ENCODE peak calls at places on chromosomes 7 and 10, in six cellular contexts. I, O, U, B, F and P are unnamed samples.

GRCh38 chr7:117715784-117716445 is 157.3 kb downstream of the CTTNBP2 start:
- DNase-seq in U (no peak), F (peak), I (peak), B (no peak), O (no peak), P (no peak)

GRCh38 chr7:47000561-47000960 is 581.4 kb downstream of the TNS3 start:
- DNase-seq in U (no peak), O (no peak), I (no peak), F (no peak), B (no peak), P (no peak)

GRCh38 chr7:46568420-46569116 is 647.5 kb upstream of the IGFBP3 start:
- DNase-seq in U (no peak), B (no peak), O (no peak), F (no peak), I (no peak), P (peak)

GRCh38 chr10:110313674-110314073 is 9.0 kb upstream of the SMNDC1 start:
- DNase-seq in I (no peak), O (no peak), U (no peak), B (no peak), F (no peak), P (no peak)

GRCh38 chr7:131293018-131293417 is 34.7 kb upstream of the MKLN1 start:
- DNase-seq in I (no peak), U (no peak), F (peak), O (no peak), B (no peak), P (no peak)

GRCh38 chr7:159046300-159046699 is 98.4 kb downstream of the VIPR2 start:
- DNase-seq in O (no peak), I (no peak), U (no peak), B (no peak), F (no peak), P (no peak)

GRCh38 chr7:40192036-40192435 is 57.2 kb downstream of the SUGCT start:
- DNase-seq in O (no peak), I (no peak), F (peak), U (no peak), B (no peak), P (no peak)

GRCh38 chr10:71999360-72000072 is 35.3 kb downstream of the CHST3 start:
- DNase-seq in I (peak), F (peak), B (no peak), O (no peak), U (no peak), P (no peak)

GRCh38 chr10:117411440-117412428 is 36.5 kb upstream of the PDZD8 start:
- DNase-seq in B (no peak), F (no peak), I (no peak), O (no peak), U (peak), P (no peak)

GRCh38 chr10:27744478-27745379 is 890 bp downstream of the MKX start:
- DNase-seq in U (peak), O (no peak), B (peak), F (no peak), I (no peak), P (no peak)

GRCh38 chr10:46558411-46559185 is 2.1 kb upstream of the GPRIN2 start:
- DNase-seq in O (no peak), I (no peak), U (peak), B (no peak), F (no peak), P (peak)

GRCh38 chr10:122461729-122462532 is 578 bp downstream of the HTRA1 start:
- DNase-seq in U (peak), B (no peak), F (no peak), I (no peak), O (no peak), P (no peak)

GRCh38 chr10:129760416-129760815 is 203.7 kb downstream of the EBF3 start:
- DNase-seq in B (no peak), I (no peak), F (no peak), O (no peak), U (no peak), P (no peak)

GRCh38 chr10:60396766-60397165 is 7.1 kb upstream of the ANK3 start:
- DNase-seq in I (no peak), F (peak), U (no peak), B (no peak), O (no peak), P (no peak)

GRCh38 chr10:49690673-49691356 is 11.4 kb downstream of the C10orf53 start:
- DNase-seq in F (no peak), I (no peak), B (no peak), U (no peak), O (no peak), P (no peak)

GRCh38 chr7:101595246-101595645 is 33.9 kb downstream of the MYL10 start:
- DNase-seq in O (no peak), U (no peak), I (no peak), B (no peak), F (no peak), P (no peak)

GRCh38 chr10:62903828-62904227 is 87.7 kb upstream of the EGR2 start:
- DNase-seq in I (no peak), U (no peak), F (peak), O (no peak), B (no peak), P (no peak)

GRCh38 chr10:103855424-103855823 is at the start of gene SH3PXD2A:
- DNase-seq in O (no peak), B (peak), I (peak), U (no peak), F (no peak), P (peak)

GRCh38 chr7:5773661-5774086 is 7.8 kb downstream of the RNF216 start:
- DNase-seq in B (peak), I (no peak), O (no peak), U (no peak), F (peak), P (no peak)